ENCODE peak calls at places on chromosome 11, in ten cellular contexts. One of them, this sample, is unnamed. For H3K36me3, the result is how much of the 10 kb centered on the place peaks cover.

GRCh38 chr11:63837719-63838118 is 1.2 kb upstream of the MARK2 start:
- DNase-seq in mammary epithelial cell: no peak
- DNase-seq in mesendoderm: no peak
- DNase-seq in HepG2: no peak
- DNase-seq in PC-9: no peak
- DNase-seq in astrocyte: no peak
- DNase-seq in tibial nerve: no peak
- DNase-seq in Peyer's patch: no peak
- DNase-seq in cardiac muscle cell: no peak
- DNase-seq in effector memory CD4-positive, alpha-beta T cell: no peak
- DNase-seq in this sample: no peak

GRCh38 chr11:65703846-65704245 is 8.2 kb upstream of the KAT5 start:
- DNase-seq in mesendoderm: no peak
- DNase-seq in astrocyte: no peak
- DNase-seq in cardiac muscle cell: no peak
- DNase-seq in PC-9: no peak
- DNase-seq in mammary epithelial cell: no peak
- DNase-seq in tibial nerve: no peak
- DNase-seq in effector memory CD4-positive, alpha-beta T cell: no peak
- DNase-seq in HepG2: no peak
- DNase-seq in Peyer's patch: no peak
- DNase-seq in this sample: no peak

GRCh38 chr11:115052601-115053000 is 374.3 kb downstream of the NXPE2 start:
- DNase-seq in mesendoderm: no peak
- DNase-seq in Peyer's patch: no peak
- DNase-seq in HepG2: no peak
- DNase-seq in astrocyte: no peak
- DNase-seq in PC-9: no peak
- DNase-seq in cardiac muscle cell: no peak
- DNase-seq in tibial nerve: no peak
- DNase-seq in mammary epithelial cell: no peak
- DNase-seq in effector memory CD4-positive, alpha-beta T cell: no peak
- DNase-seq in this sample: no peak

GRCh38 chr11:120212926-120213325 is 2.1 kb downstream of the OAF start:
- DNase-seq in tibial nerve: no peak
- DNase-seq in astrocyte: no peak
- DNase-seq in mesendoderm: no peak
- DNase-seq in effector memory CD4-positive, alpha-beta T cell: no peak
- DNase-seq in Peyer's patch: peak
- DNase-seq in HepG2: no peak
- DNase-seq in PC-9: peak
- DNase-seq in mammary epithelial cell: no peak
- DNase-seq in cardiac muscle cell: peak
- DNase-seq in this sample: no peak

GRCh38 chr11:106888386-106888785 is 129.9 kb downstream of the GUCY1A2 start:
- DNase-seq in HepG2: no peak
- DNase-seq in cardiac muscle cell: no peak
- DNase-seq in astrocyte: no peak
- DNase-seq in mesendoderm: no peak
- DNase-seq in mammary epithelial cell: no peak
- DNase-seq in Peyer's patch: no peak
- DNase-seq in tibial nerve: no peak
- DNase-seq in PC-9: no peak
- DNase-seq in effector memory CD4-positive, alpha-beta T cell: no peak
- DNase-seq in this sample: no peak

GRCh38 chr11:131691558-131692041 is 321.2 kb downstream of the NTM start:
- DNase-seq in astrocyte: no peak
- DNase-seq in PC-9: no peak
- DNase-seq in Peyer's patch: no peak
- DNase-seq in mammary epithelial cell: peak
- DNase-seq in HepG2: no peak
- DNase-seq in effector memory CD4-positive, alpha-beta T cell: no peak
- DNase-seq in tibial nerve: no peak
- DNase-seq in cardiac muscle cell: peak
- DNase-seq in mesendoderm: peak
- DNase-seq in this sample: peak

GRCh38 chr11:126465573-126466287 is 110.2 kb downstream of the ST3GAL4 start:
- DNase-seq in mesendoderm: no peak
- DNase-seq in HepG2: no peak
- DNase-seq in Peyer's patch: peak
- DNase-seq in tibial nerve: no peak
- DNase-seq in cardiac muscle cell: no peak
- DNase-seq in mammary epithelial cell: no peak
- DNase-seq in PC-9: no peak
- DNase-seq in astrocyte: no peak
- DNase-seq in effector memory CD4-positive, alpha-beta T cell: no peak
- DNase-seq in this sample: peak

GRCh38 chr11:65243773-65244172 is 18.0 kb upstream of the POLA2 start:
- DNase-seq in tibial nerve: no peak
- DNase-seq in mammary epithelial cell: no peak
- DNase-seq in effector memory CD4-positive, alpha-beta T cell: no peak
- DNase-seq in cardiac muscle cell: no peak
- DNase-seq in PC-9: no peak
- DNase-seq in mesendoderm: no peak
- DNase-seq in Peyer's patch: no peak
- DNase-seq in astrocyte: no peak
- DNase-seq in HepG2: no peak
- DNase-seq in this sample: peak

GRCh38 chr11:93492464-93493251 is 50.5 kb downstream of the SMCO4 start:
- DNase-seq in HepG2: peak
- DNase-seq in astrocyte: no peak
- DNase-seq in mesendoderm: no peak
- DNase-seq in Peyer's patch: no peak
- DNase-seq in cardiac muscle cell: no peak
- DNase-seq in tibial nerve: no peak
- DNase-seq in PC-9: no peak
- DNase-seq in effector memory CD4-positive, alpha-beta T cell: no peak
- DNase-seq in mammary epithelial cell: no peak
- DNase-seq in this sample: no peak

GRCh38 chr11:5605849-5606248 is 9.4 kb downstream of the TRIM6 start:
- DNase-seq in Peyer's patch: no peak
- DNase-seq in mesendoderm: no peak
- DNase-seq in HepG2: no peak
- DNase-seq in cardiac muscle cell: no peak
- DNase-seq in tibial nerve: no peak
- DNase-seq in mammary epithelial cell: peak
- DNase-seq in PC-9: peak
- DNase-seq in effector memory CD4-positive, alpha-beta T cell: no peak
- DNase-seq in astrocyte: peak
- DNase-seq in this sample: no peak

GRCh38 chr11:18698341-18699268 is at the start of gene TMEM86A:
- DNase-seq in PC-9: peak
- DNase-seq in mammary epithelial cell: peak
- DNase-seq in mesendoderm: peak
- DNase-seq in Peyer's patch: peak
- DNase-seq in cardiac muscle cell: peak
- DNase-seq in astrocyte: peak
- DNase-seq in HepG2: peak
- DNase-seq in effector memory CD4-positive, alpha-beta T cell: peak
- DNase-seq in tibial nerve: peak
- DNase-seq in this sample: peak

GRCh38 chr11:127470485-127470884 is 469.9 kb upstream of the KIRREL3 start:
- DNase-seq in mammary epithelial cell: no peak
- DNase-seq in tibial nerve: no peak
- DNase-seq in cardiac muscle cell: peak
- DNase-seq in effector memory CD4-positive, alpha-beta T cell: no peak
- DNase-seq in mesendoderm: peak
- DNase-seq in HepG2: no peak
- DNase-seq in Peyer's patch: peak
- DNase-seq in astrocyte: no peak
- DNase-seq in PC-9: no peak
- DNase-seq in this sample: peak

GRCh38 chr11:108307751-108308150 is 84.9 kb downstream of the ATM start:
- DNase-seq in HepG2: no peak
- DNase-seq in tibial nerve: no peak
- DNase-seq in Peyer's patch: no peak
- DNase-seq in mesendoderm: no peak
- DNase-seq in astrocyte: no peak
- DNase-seq in PC-9: no peak
- DNase-seq in mammary epithelial cell: no peak
- DNase-seq in effector memory CD4-positive, alpha-beta T cell: no peak
- DNase-seq in cardiac muscle cell: no peak
- DNase-seq in this sample: no peak

GRCh38 chr11:108302121-108302785 is 79.4 kb downstream of the ATM start:
- DNase-seq in cardiac muscle cell: no peak
- DNase-seq in astrocyte: peak
- DNase-seq in mesendoderm: no peak
- DNase-seq in HepG2: no peak
- DNase-seq in mammary epithelial cell: peak
- DNase-seq in PC-9: no peak
- DNase-seq in tibial nerve: no peak
- DNase-seq in Peyer's patch: no peak
- DNase-seq in effector memory CD4-positive, alpha-beta T cell: no peak
- DNase-seq in this sample: no peak
- H3K36me3 ChIP-seq in cardiac muscle cell: half or more
- H3K36me3 ChIP-seq in astrocyte: under half
- H3K36me3 ChIP-seq in mesendoderm: under half
- H3K36me3 ChIP-seq in HepG2: half or more
- H3K36me3 ChIP-seq in mammary epithelial cell: under half
- H3K36me3 ChIP-seq in PC-9: under half
- H3K36me3 ChIP-seq in tibial nerve: half or more
- H3K36me3 ChIP-seq in Peyer's patch: under half
- H3K36me3 ChIP-seq in effector memory CD4-positive, alpha-beta T cell: half or more
- H3K36me3 ChIP-seq in this sample: under half

GRCh38 chr11:68931911-68932310 is 28.2 kb downstream of the IGHMBP2 start:
- DNase-seq in HepG2: no peak
- DNase-seq in tibial nerve: no peak
- DNase-seq in mesendoderm: no peak
- DNase-seq in PC-9: no peak
- DNase-seq in mammary epithelial cell: no peak
- DNase-seq in cardiac muscle cell: no peak
- DNase-seq in astrocyte: no peak
- DNase-seq in Peyer's patch: no peak
- DNase-seq in effector memory CD4-positive, alpha-beta T cell: no peak
- DNase-seq in this sample: no peak
- H3K36me3 ChIP-seq in HepG2: half or more
- H3K36me3 ChIP-seq in tibial nerve: half or more
- H3K36me3 ChIP-seq in mesendoderm: under half
- H3K36me3 ChIP-seq in PC-9: under half
- H3K36me3 ChIP-seq in mammary epithelial cell: under half
- H3K36me3 ChIP-seq in cardiac muscle cell: under half
- H3K36me3 ChIP-seq in astrocyte: under half
- H3K36me3 ChIP-seq in Peyer's patch: under half
- H3K36me3 ChIP-seq in effector memory CD4-positive, alpha-beta T cell: half or more
- H3K36me3 ChIP-seq in this sample: under half

GRCh38 chr11:128482512-128483191 is 104.7 kb downstream of the ETS1 start:
- DNase-seq in HepG2: no peak
- DNase-seq in mammary epithelial cell: no peak
- DNase-seq in PC-9: no peak
- DNase-seq in tibial nerve: no peak
- DNase-seq in astrocyte: peak
- DNase-seq in Peyer's patch: no peak
- DNase-seq in mesendoderm: no peak
- DNase-seq in effector memory CD4-positive, alpha-beta T cell: no peak
- DNase-seq in cardiac muscle cell: no peak
- DNase-seq in this sample: no peak

GRCh38 chr11:128482092-128482491 is 105.3 kb downstream of the ETS1 start:
- DNase-seq in tibial nerve: no peak
- DNase-seq in mesendoderm: no peak
- DNase-seq in mammary epithelial cell: no peak
- DNase-seq in HepG2: no peak
- DNase-seq in effector memory CD4-positive, alpha-beta T cell: no peak
- DNase-seq in PC-9: no peak
- DNase-seq in astrocyte: no peak
- DNase-seq in cardiac muscle cell: no peak
- DNase-seq in Peyer's patch: no peak
- DNase-seq in this sample: no peak

GRCh38 chr11:128480066-128480465 is 107.3 kb downstream of the ETS1 start:
- DNase-seq in mesendoderm: no peak
- DNase-seq in Peyer's patch: no peak
- DNase-seq in HepG2: no peak
- DNase-seq in mammary epithelial cell: no peak
- DNase-seq in effector memory CD4-positive, alpha-beta T cell: no peak
- DNase-seq in tibial nerve: no peak
- DNase-seq in PC-9: no peak
- DNase-seq in cardiac muscle cell: no peak
- DNase-seq in astrocyte: no peak
- DNase-seq in this sample: no peak

GRCh38 chr11:128480665-128481064 is 106.7 kb downstream of the ETS1 start:
- DNase-seq in HepG2: no peak
- DNase-seq in astrocyte: no peak
- DNase-seq in mammary epithelial cell: no peak
- DNase-seq in effector memory CD4-positive, alpha-beta T cell: no peak
- DNase-seq in Peyer's patch: no peak
- DNase-seq in mesendoderm: no peak
- DNase-seq in tibial nerve: no peak
- DNase-seq in PC-9: no peak
- DNase-seq in cardiac muscle cell: no peak
- DNase-seq in this sample: no peak

DNA sequence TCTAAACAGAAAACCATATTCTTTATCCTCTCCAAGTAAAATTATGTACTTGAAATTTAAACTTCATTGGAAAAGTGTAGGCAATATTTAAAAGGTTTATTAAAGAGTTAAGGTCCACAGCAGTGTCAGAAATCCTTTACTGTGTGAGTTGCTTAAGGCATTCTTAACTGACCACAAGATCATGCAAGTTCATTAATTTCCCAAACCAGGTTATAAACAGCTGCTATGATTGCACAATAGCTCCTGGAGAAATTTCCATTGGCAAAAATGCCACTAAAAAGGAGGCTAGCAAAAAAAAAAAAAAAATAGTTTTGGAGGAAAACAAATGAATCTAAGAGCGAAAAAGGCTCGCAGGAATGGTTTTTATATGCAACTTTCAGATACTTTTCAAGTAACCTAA is 106.2 kb downstream of the ETS1 start:
- DNase-seq in astrocyte: peak
- DNase-seq in effector memory CD4-positive, alpha-beta T cell: no peak
- DNase-seq in cardiac muscle cell: no peak
- DNase-seq in mesendoderm: no peak
- DNase-seq in HepG2: no peak
- DNase-seq in tibial nerve: no peak
- DNase-seq in PC-9: no peak
- DNase-seq in Peyer's patch: no peak
- DNase-seq in mammary epithelial cell: peak
- DNase-seq in this sample: no peak
- H3K36me3 ChIP-seq in astrocyte: half or more
- H3K36me3 ChIP-seq in effector memory CD4-positive, alpha-beta T cell: half or more
- H3K36me3 ChIP-seq in cardiac muscle cell: under half
- H3K36me3 ChIP-seq in mesendoderm: under half
- H3K36me3 ChIP-seq in HepG2: under half
- H3K36me3 ChIP-seq in tibial nerve: under half
- H3K36me3 ChIP-seq in PC-9: under half
- H3K36me3 ChIP-seq in Peyer's patch: under half
- H3K36me3 ChIP-seq in mammary epithelial cell: under half
- H3K36me3 ChIP-seq in this sample: under half

DNA sequence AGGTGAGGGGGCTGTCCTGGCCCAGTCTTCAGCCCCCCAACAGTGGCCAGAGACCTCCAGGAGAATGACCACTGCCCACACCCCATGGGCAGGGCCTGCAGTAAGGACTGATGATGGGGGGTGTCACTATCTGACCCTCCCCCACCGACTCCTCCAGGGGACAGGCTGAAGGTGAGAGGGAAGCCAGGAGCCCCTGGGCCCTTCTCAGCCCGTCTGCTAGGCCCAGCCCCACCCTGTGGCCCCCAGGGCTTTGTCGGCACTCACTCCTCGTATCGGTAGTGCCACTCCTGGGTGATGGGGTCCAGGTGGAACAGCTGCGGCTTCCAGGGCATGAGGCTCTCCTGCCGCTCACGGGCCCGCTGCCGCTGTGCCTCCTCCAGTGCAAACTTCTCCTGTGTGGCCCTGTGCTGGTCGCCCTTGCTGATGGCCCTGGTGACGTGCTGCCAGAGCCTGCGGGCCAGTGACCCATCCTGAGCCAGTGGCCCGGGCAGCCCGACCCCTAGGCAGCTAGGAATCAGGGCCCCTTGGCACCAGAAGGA is 35.4 kb upstream of the CARS1 start:
- DNase-seq in tibial nerve: no peak
- DNase-seq in HepG2: no peak
- DNase-seq in effector memory CD4-positive, alpha-beta T cell: no peak
- DNase-seq in mesendoderm: no peak
- DNase-seq in cardiac muscle cell: no peak
- DNase-seq in Peyer's patch: no peak
- DNase-seq in PC-9: no peak
- DNase-seq in mammary epithelial cell: no peak
- DNase-seq in astrocyte: no peak
- DNase-seq in this sample: peak
- H3K36me3 ChIP-seq in tibial nerve: half or more
- H3K36me3 ChIP-seq in HepG2: under half
- H3K36me3 ChIP-seq in effector memory CD4-positive, alpha-beta T cell: under half
- H3K36me3 ChIP-seq in mesendoderm: under half
- H3K36me3 ChIP-seq in cardiac muscle cell: under half
- H3K36me3 ChIP-seq in Peyer's patch: under half
- H3K36me3 ChIP-seq in PC-9: under half
- H3K36me3 ChIP-seq in mammary epithelial cell: under half
- H3K36me3 ChIP-seq in astrocyte: under half
- H3K36me3 ChIP-seq in this sample: under half

This sample was measured in H7.